ENCODE peak calls at places on chromosomes 13 and 19, in five cellular contexts. B is NCI-H748 treated with DMSO at 0.1 percent for 48 hours, W is cardiac muscle cell, M is ELR, D is T-cell. I is an unnamed sample.

GRCh38 chr13:84366484-84366883 is 484.2 kb upstream of the SLITRK1 start:
- DNase-seq in D (no peak), M (no peak), W (peak), B (no peak), I (no peak)

GRCh38 chr13:80374453-80374852 is 33.5 kb upstream of the SPRY2 start:
- DNase-seq in B (no peak), W (peak), D (no peak), M (no peak), I (no peak)

GRCh38 chr13:110327036-110327790 is 20.1 kb downstream of the COL4A2 start:
- DNase-seq in B (no peak), D (no peak), W (no peak), M (no peak), I (no peak)

GRCh38 chr13:42114912-42115311 is 66.5 kb downstream of the DGKH start:
- DNase-seq in W (no peak), M (no peak), D (no peak), B (no peak), I (no peak)

GRCh38 chr19:33449799-33450198 is 71.8 kb downstream of the PEPD start:
- DNase-seq in M (no peak), B (no peak), D (no peak), W (no peak), I (no peak)

GRCh38 chr19:8640402-8641004 is 10.1 kb downstream of the NFILZ start:
- DNase-seq in W (peak), M (no peak), D (peak), B (no peak), I (no peak)

GRCh38 chr19:17103177-17103576 is 27.6 kb downstream of the MYO9B start:
- DNase-seq in W (peak), B (no peak), M (peak), D (no peak), I (no peak)

GRCh38 chr19:50537769-50538230 is 24.1 kb upstream of the ASPDH start:
- DNase-seq in B (peak), D (no peak), W (peak), M (peak), I (peak)

GRCh38 chr19:17680235-17680722 is 7.9 kb downstream of the UNC13A start:
- DNase-seq in W (peak), D (peak), B (no peak), M (peak), I (no peak)

GRCh38 chr13:44117351-44117750 is 237.6 kb downstream of the LACC1 start:
- DNase-seq in M (peak), D (no peak), W (peak), B (no peak), I (no peak)

GRCh38 chr13:60758637-60759036 is 361.6 kb downstream of the TDRD3 start:
- DNase-seq in B (no peak), W (no peak), D (no peak), M (no peak), I (no peak)

GRCh38 chr13:65553328-65553727 is 1676.8 kb downstream of the PCDH9 start:
- DNase-seq in M (no peak), W (no peak), D (no peak), B (no peak), I (no peak)

GRCh38 chr13:32092471-32092870 is 60.9 kb downstream of the FRY start:
- DNase-seq in B (no peak), D (no peak), W (no peak), M (no peak), I (no peak)

GRCh38 chr13:44437356-44438233 is 64.0 kb downstream of the SERP2 start:
- DNase-seq in W (peak), B (peak), D (no peak), M (peak), I (peak)

GRCh38 chr19:11984986-11985385 is 20.1 kb downstream of the ZNF763 start:
- DNase-seq in W (no peak), B (no peak), M (no peak), D (no peak), I (no peak)

GRCh38 chr13:59452189-59452588 is 711.5 kb downstream of the DIAPH3 start:
- DNase-seq in D (no peak), M (no peak), W (no peak), B (no peak), I (no peak)

GRCh38 chr19:12703056-12703455 is 6.6 kb upstream of the FBXW9 start:
- DNase-seq in W (peak), D (no peak), B (no peak), M (peak), I (no peak)

GRCh38 chr13:106610511-106610910 is 42.6 kb upstream of the ARGLU1 start:
- DNase-seq in D (no peak), B (no peak), M (peak), W (peak), I (no peak)

GRCh38 chr19:12180377-12180776 is 17.5 kb downstream of the ZNF136 start:
- DNase-seq in W (no peak), M (no peak), D (no peak), B (no peak), I (no peak)

GRCh38 chr13:77065456-77066147 is 38.6 kb upstream of the FBXL3 start:
- DNase-seq in W (no peak), D (no peak), M (no peak), B (no peak), I (no peak)

GRCh38 chr19:33446918-33447293 is 73.4 kb downstream of the CEBPG start:
- DNase-seq in D (no peak), B (no peak), W (no peak), M (no peak), I (no peak)

GRCh38 chr19:33350538-33351309 is 22.8 kb upstream of the CEBPG start:
- DNase-seq in M (peak), W (peak), B (no peak), D (no peak), I (no peak)

GRCh38 chr19:2609389-2610116 is 92.9 kb downstream of the GNG7 start:
- DNase-seq in B (no peak), M (no peak), D (no peak), W (no peak), I (no peak)

GRCh38 chr13:114151031-114151430 is 18.6 kb upstream of the RASA3 start:
- DNase-seq in W (no peak), M (no peak), B (no peak), D (no peak), I (no peak)

GRCh38 chr13:50740052-50740741 is 103.3 kb downstream of the DLEU7 start:
- DNase-seq in W (no peak), D (no peak), M (no peak), B (no peak), I (no peak)

GRCh38 chr19:31693870-31694269 is 344.6 kb upstream of the TSHZ3 start:
- DNase-seq in D (no peak), M (no peak), B (no peak), W (no peak), I (no peak)

GRCh38 chr19:5147074-5147970 is 178.4 kb downstream of the KDM4B start:
- DNase-seq in W (no peak), D (no peak), M (no peak), B (no peak), I (no peak)

GRCh38 chr13:63044617-63045016 is 1629.0 kb upstream of the PCDH20 start:
- DNase-seq in W (no peak), B (no peak), M (no peak), D (no peak), I (no peak)

I was measured in NCI-H774.